ENCODE peak calls at places on chromosomes 1 and 21, in four cellular contexts. One of them, this sample, is unnamed. For H3K9me3, the result is how much of the 10 kb centered on the place peaks cover.

GRCh38 chr1:32393136-32393535 is 1.1 kb downstream of the BSDC1 start:
- DNase-seq in body of pancreas: no peak
- DNase-seq in Panc1: no peak
- DNase-seq in fibroblast of lung: no peak
- DNase-seq in this sample: no peak

GRCh38 chr1:231418741-231419107 is 3.4 kb downstream of the EGLN1 start:
- DNase-seq in body of pancreas: no peak
- DNase-seq in Panc1: no peak
- DNase-seq in fibroblast of lung: no peak
- DNase-seq in this sample: no peak

GRCh38 chr1:23530750-23531651 is at the start of gene E2F2:
- DNase-seq in body of pancreas: peak
- DNase-seq in Panc1: no peak
- DNase-seq in fibroblast of lung: peak
- DNase-seq in this sample: peak

GRCh38 chr1:113874017-113874879 is 2.7 kb upstream of the PTPN22 start:
- DNase-seq in body of pancreas: peak
- DNase-seq in Panc1: no peak
- DNase-seq in fibroblast of lung: no peak
- DNase-seq in this sample: peak

GRCh38 chr1:183124259-183124658 is 61.8 kb upstream of the LAMC2 start:
- DNase-seq in body of pancreas: no peak
- DNase-seq in Panc1: no peak
- DNase-seq in fibroblast of lung: no peak
- DNase-seq in this sample: no peak

GRCh38 chr1:201714542-201715276 is 114.2 kb upstream of the IPO9 start:
- DNase-seq in body of pancreas: peak
- DNase-seq in Panc1: peak
- DNase-seq in fibroblast of lung: peak
- DNase-seq in this sample: no peak

GRCh38 chr21:36976882-36977651 is 10.6 kb upstream of the HLCS start:
- DNase-seq in body of pancreas: peak
- DNase-seq in Panc1: peak
- DNase-seq in fibroblast of lung: peak
- DNase-seq in this sample: peak

GRCh38 chr21:34835526-34835925 is 166.7 kb downstream of the CLIC6 start:
- DNase-seq in body of pancreas: peak
- DNase-seq in Panc1: no peak
- DNase-seq in fibroblast of lung: peak
- DNase-seq in this sample: no peak

GRCh38 chr1:90402893-90403849 is 313.9 kb downstream of the BARHL2 start:
- DNase-seq in body of pancreas: peak
- DNase-seq in Panc1: peak
- DNase-seq in fibroblast of lung: peak
- DNase-seq in this sample: no peak

GRCh38 chr1:56266355-56266754 is 313.0 kb downstream of the PLPP3 start:
- DNase-seq in body of pancreas: no peak
- DNase-seq in Panc1: no peak
- DNase-seq in fibroblast of lung: no peak
- DNase-seq in this sample: no peak

GRCh38 chr1:192741095-192741494 is 67.7 kb upstream of the RGS2 start:
- DNase-seq in body of pancreas: no peak
- DNase-seq in Panc1: no peak
- DNase-seq in fibroblast of lung: no peak
- DNase-seq in this sample: no peak
- H3K9me3 ChIP-seq in body of pancreas: under half
- H3K9me3 ChIP-seq in Panc1: under half
- H3K9me3 ChIP-seq in fibroblast of lung: under half
- H3K9me3 ChIP-seq in this sample: under half

GRCh38 chr21:16851054-16851453 is 661.8 kb upstream of the CXADR start:
- DNase-seq in body of pancreas: no peak
- DNase-seq in Panc1: no peak
- DNase-seq in fibroblast of lung: no peak
- DNase-seq in this sample: no peak
- TF ChIP-seq CTCF in body of pancreas: no peak
- TF ChIP-seq CTCF in Panc1: no peak
- TF ChIP-seq CTCF in fibroblast of lung: no peak
- TF ChIP-seq CTCF in this sample: no peak

GRCh38 chr1:200272669-200273068 is 137.2 kb downstream of the ZNF281 start:
- DNase-seq in body of pancreas: no peak
- DNase-seq in Panc1: no peak
- DNase-seq in fibroblast of lung: no peak
- DNase-seq in this sample: no peak
- H3K27ac ChIP-seq in body of pancreas: no peak
- H3K27ac ChIP-seq in Panc1: no peak
- H3K27ac ChIP-seq in fibroblast of lung: no peak
- H3K27ac ChIP-seq in this sample: no peak

GRCh38 chr1:3037281-3038040 is 16.2 kb downstream of the ACTRT2 start:
- DNase-seq in body of pancreas: no peak
- DNase-seq in Panc1: no peak
- DNase-seq in fibroblast of lung: no peak
- DNase-seq in this sample: no peak

GRCh38 chr1:3040004-3040403 is 18.7 kb downstream of the ACTRT2 start:
- DNase-seq in body of pancreas: no peak
- DNase-seq in Panc1: no peak
- DNase-seq in fibroblast of lung: no peak
- DNase-seq in this sample: no peak

GRCh38 chr1:3038113-3038551 is 16.9 kb downstream of the ACTRT2 start:
- DNase-seq in body of pancreas: peak
- DNase-seq in Panc1: no peak
- DNase-seq in fibroblast of lung: no peak
- DNase-seq in this sample: no peak

GRCh38 chr1:3036646-3037280 is 15.5 kb downstream of the ACTRT2 start:
- DNase-seq in body of pancreas: no peak
- DNase-seq in Panc1: no peak
- DNase-seq in fibroblast of lung: no peak
- DNase-seq in this sample: no peak

DNA sequence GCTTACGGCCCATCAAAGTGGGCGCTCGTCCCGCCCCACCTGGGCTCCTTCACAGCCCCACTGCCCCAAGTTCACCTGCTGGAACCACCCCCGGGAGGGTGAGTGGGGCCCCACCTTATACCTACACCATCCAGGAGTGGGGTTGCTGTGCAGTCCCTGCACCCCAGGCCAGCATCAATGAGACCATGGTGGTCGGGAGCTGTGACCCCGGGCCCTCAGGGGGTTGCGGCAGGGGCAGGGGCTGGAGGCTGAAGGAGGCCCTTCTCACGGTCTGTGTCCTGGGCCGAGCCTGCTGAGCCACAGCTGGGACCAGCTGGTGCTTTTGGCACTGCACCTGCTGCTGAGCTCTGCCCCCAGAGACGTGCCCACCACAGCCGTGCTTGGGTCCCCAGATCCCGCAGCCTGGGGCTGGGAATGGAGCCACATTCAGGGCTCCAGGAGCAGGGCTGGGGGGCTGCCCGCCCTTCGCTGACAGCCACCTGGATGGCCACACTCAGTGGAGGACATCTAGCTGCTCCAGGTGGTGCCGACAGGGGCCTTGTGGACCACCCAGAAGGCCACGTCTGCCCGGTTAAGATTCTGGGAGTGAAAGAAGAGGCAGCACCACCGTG is 17.4 kb downstream of the ACTRT2 start:
- DNase-seq in body of pancreas: no peak
- DNase-seq in Panc1: no peak
- DNase-seq in fibroblast of lung: no peak
- DNase-seq in this sample: no peak
- H3K9me3 ChIP-seq in body of pancreas: under half
- H3K9me3 ChIP-seq in Panc1: under half
- H3K9me3 ChIP-seq in fibroblast of lung: under half
- H3K9me3 ChIP-seq in this sample: under half

GRCh38 chr1:18662286-18662639 is 31.6 kb downstream of the PAX7 start:
- DNase-seq in body of pancreas: no peak
- DNase-seq in Panc1: no peak
- DNase-seq in fibroblast of lung: no peak
- DNase-seq in this sample: no peak
- TF ChIP-seq CTCF in body of pancreas: no peak
- TF ChIP-seq CTCF in Panc1: no peak
- TF ChIP-seq CTCF in fibroblast of lung: no peak
- TF ChIP-seq CTCF in this sample: no peak